ENCODE peak calls at places on chromosome 16, in six cellular contexts. One of them, this sample, is unnamed.
A peak's percentile ranks its signal among the peaks of the same experiment; 100 is the strongest.

GRCh38 chr16:56029026-56029425 is 153.9 kb upstream of the CES5A start:
- DNase-seq in PC-3: no peak
- DNase-seq in testis: no peak
- DNase-seq in mucosa of descending colon: no peak
- DNase-seq in cardiac fibroblast: no peak
- DNase-seq in AG04450: no peak
- DNase-seq in this sample: no peak

GRCh38 chr16:82524939-82525338 is 101.8 kb upstream of the CDH13 start:
- DNase-seq in PC-3: no peak
- DNase-seq in testis: peak; percentile 66
- DNase-seq in mucosa of descending colon: no peak
- DNase-seq in cardiac fibroblast: no peak
- DNase-seq in AG04450: no peak
- DNase-seq in this sample: no peak

GRCh38 chr16:21982108-21982507 is 18.8 kb downstream of the PDZD9 start:
- DNase-seq in PC-3: no peak
- DNase-seq in testis: no peak
- DNase-seq in mucosa of descending colon: no peak
- DNase-seq in cardiac fibroblast: no peak
- DNase-seq in AG04450: no peak
- DNase-seq in this sample: no peak

GRCh38 chr16:87003414-87003755 is 313.8 kb downstream of the C16orf95 start:
- DNase-seq in PC-3: no peak
- DNase-seq in testis: no peak
- DNase-seq in mucosa of descending colon: no peak
- DNase-seq in cardiac fibroblast: no peak
- DNase-seq in AG04450: no peak
- DNase-seq in this sample: no peak

GRCh38 chr16:82119405-82119804 is 50.6 kb downstream of the MPHOSPH6 start:
- DNase-seq in PC-3: no peak
- DNase-seq in testis: no peak
- DNase-seq in mucosa of descending colon: no peak
- DNase-seq in cardiac fibroblast: no peak
- DNase-seq in AG04450: no peak
- DNase-seq in this sample: no peak

GRCh38 chr16:58655215-58655596 is 25.6 kb upstream of the CNOT1 start:
- DNase-seq in PC-3: no peak
- DNase-seq in testis: no peak
- DNase-seq in mucosa of descending colon: no peak
- DNase-seq in cardiac fibroblast: no peak
- DNase-seq in AG04450: no peak
- DNase-seq in this sample: no peak

GRCh38 chr16:70522216-70523000 is 946 bp downstream of the COG4 start:
- DNase-seq in PC-3: no peak
- DNase-seq in testis: no peak
- DNase-seq in mucosa of descending colon: no peak
- DNase-seq in cardiac fibroblast: no peak
- DNase-seq in AG04450: no peak
- DNase-seq in this sample: no peak

GRCh38 chr16:3467920-3468319 is 24.4 kb downstream of the NAA60 start:
- DNase-seq in PC-3: peak; percentile 8
- DNase-seq in testis: peak; percentile 81
- DNase-seq in mucosa of descending colon: no peak
- DNase-seq in cardiac fibroblast: no peak
- DNase-seq in AG04450: no peak
- DNase-seq in this sample: no peak

GRCh38 chr16:52592778-52593177 is 45.8 kb upstream of the TOX3 start:
- DNase-seq in PC-3: no peak
- DNase-seq in testis: no peak
- DNase-seq in mucosa of descending colon: no peak
- DNase-seq in cardiac fibroblast: no peak
- DNase-seq in AG04450: no peak
- DNase-seq in this sample: no peak

GRCh38 chr16:471353-472198 is 46.1 kb downstream of the RAB11FIP3 start:
- DNase-seq in PC-3: no peak
- DNase-seq in testis: peak; percentile 85
- DNase-seq in mucosa of descending colon: no peak
- DNase-seq in cardiac fibroblast: peak; percentile 11
- DNase-seq in AG04450: no peak
- DNase-seq in this sample: no peak

GRCh38 chr16:75591001-75591852 is 25.0 kb downstream of the GABARAPL2 start:
- DNase-seq in PC-3: no peak
- DNase-seq in testis: peak; percentile 40
- DNase-seq in mucosa of descending colon: no peak
- DNase-seq in cardiac fibroblast: peak; percentile 83
- DNase-seq in AG04450: no peak
- DNase-seq in this sample: peak; percentile 53

GRCh38 chr16:22092143-22092933 is at the start of gene VWA3A:
- DNase-seq in PC-3: no peak
- DNase-seq in testis: no peak
- DNase-seq in mucosa of descending colon: no peak
- DNase-seq in cardiac fibroblast: peak; percentile 68
- DNase-seq in AG04450: peak; percentile 27
- DNase-seq in this sample: peak; percentile 35

GRCh38 chr16:88866151-88866920 is at the start of gene PABPN1L:
- DNase-seq in PC-3: no peak
- DNase-seq in testis: no peak
- DNase-seq in mucosa of descending colon: no peak
- DNase-seq in cardiac fibroblast: no peak
- DNase-seq in AG04450: no peak
- DNase-seq in this sample: no peak

GRCh38 chr16:55542459-55543082 is 23.9 kb upstream of the CAPNS2 start:
- DNase-seq in PC-3: peak; percentile 59
- DNase-seq in testis: no peak
- DNase-seq in mucosa of descending colon: no peak
- DNase-seq in cardiac fibroblast: peak; percentile 60
- DNase-seq in AG04450: no peak
- DNase-seq in this sample: peak; percentile 55

GRCh38 chr16:24851700-24852099 is 5.9 kb downstream of the SLC5A11 start:
- DNase-seq in PC-3: peak; percentile 48
- DNase-seq in testis: no peak
- DNase-seq in mucosa of descending colon: no peak
- DNase-seq in cardiac fibroblast: no peak
- DNase-seq in AG04450: no peak
- DNase-seq in this sample: no peak

GRCh38 chr16:83205896-83206295 is 579.1 kb downstream of the CDH13 start:
- DNase-seq in PC-3: no peak
- DNase-seq in testis: no peak
- DNase-seq in mucosa of descending colon: no peak
- DNase-seq in cardiac fibroblast: no peak
- DNase-seq in AG04450: no peak
- DNase-seq in this sample: no peak

GRCh38 chr16:68331879-68332410 is 21.1 kb downstream of the PRMT7 start:
- DNase-seq in PC-3: no peak
- DNase-seq in testis: no peak
- DNase-seq in mucosa of descending colon: no peak
- DNase-seq in cardiac fibroblast: no peak
- DNase-seq in AG04450: peak; percentile 59
- DNase-seq in this sample: peak; percentile 53

GRCh38 chr16:86517652-86518258 is 7.4 kb downstream of the FOXF1 start:
- DNase-seq in PC-3: peak; percentile 44
- DNase-seq in testis: peak; percentile 73
- DNase-seq in mucosa of descending colon: peak; percentile 70
- DNase-seq in cardiac fibroblast: peak; percentile 77
- DNase-seq in AG04450: peak; percentile 70
- DNase-seq in this sample: peak; percentile 54

GRCh38 chr16:17384473-17384872 is 86.3 kb downstream of the XYLT1 start:
- DNase-seq in PC-3: no peak
- DNase-seq in testis: no peak
- DNase-seq in mucosa of descending colon: no peak
- DNase-seq in cardiac fibroblast: no peak
- DNase-seq in AG04450: no peak
- DNase-seq in this sample: no peak

GRCh38 chr16:88527186-88527936 is 42.8 kb upstream of the ZC3H18 start:
- DNase-seq in PC-3: peak; percentile 21
- DNase-seq in testis: peak; percentile 76
- DNase-seq in mucosa of descending colon: peak; percentile 84
- DNase-seq in cardiac fibroblast: peak; percentile 67
- DNase-seq in AG04450: peak; percentile 10
- DNase-seq in this sample: peak; percentile 5

GRCh38 chr16:89973235-89973634 is 24.7 kb downstream of the DEF8 start:
- DNase-seq in PC-3: no peak
- DNase-seq in testis: no peak
- DNase-seq in mucosa of descending colon: no peak
- DNase-seq in cardiac fibroblast: no peak
- DNase-seq in AG04450: no peak
- DNase-seq in this sample: no peak

GRCh38 chr16:89971495-89972243 is 23.1 kb downstream of the DEF8 start:
- DNase-seq in PC-3: no peak
- DNase-seq in testis: peak; percentile 42
- DNase-seq in mucosa of descending colon: no peak
- DNase-seq in cardiac fibroblast: no peak
- DNase-seq in AG04450: no peak
- DNase-seq in this sample: no peak

GRCh38 chr16:89974860-89975259 is 26.3 kb downstream of the DEF8 start:
- DNase-seq in PC-3: no peak
- DNase-seq in testis: no peak
- DNase-seq in mucosa of descending colon: no peak
- DNase-seq in cardiac fibroblast: no peak
- DNase-seq in AG04450: no peak
- DNase-seq in this sample: no peak

GRCh38 chr16:89972244-89973234 is 24.0 kb downstream of the DEF8 start:
- DNase-seq in PC-3: peak; percentile 87
- DNase-seq in testis: peak; percentile 90
- DNase-seq in mucosa of descending colon: peak; percentile 95
- DNase-seq in cardiac fibroblast: peak; percentile 94
- DNase-seq in AG04450: peak; percentile 61
- DNase-seq in this sample: peak; percentile 70

DNA sequence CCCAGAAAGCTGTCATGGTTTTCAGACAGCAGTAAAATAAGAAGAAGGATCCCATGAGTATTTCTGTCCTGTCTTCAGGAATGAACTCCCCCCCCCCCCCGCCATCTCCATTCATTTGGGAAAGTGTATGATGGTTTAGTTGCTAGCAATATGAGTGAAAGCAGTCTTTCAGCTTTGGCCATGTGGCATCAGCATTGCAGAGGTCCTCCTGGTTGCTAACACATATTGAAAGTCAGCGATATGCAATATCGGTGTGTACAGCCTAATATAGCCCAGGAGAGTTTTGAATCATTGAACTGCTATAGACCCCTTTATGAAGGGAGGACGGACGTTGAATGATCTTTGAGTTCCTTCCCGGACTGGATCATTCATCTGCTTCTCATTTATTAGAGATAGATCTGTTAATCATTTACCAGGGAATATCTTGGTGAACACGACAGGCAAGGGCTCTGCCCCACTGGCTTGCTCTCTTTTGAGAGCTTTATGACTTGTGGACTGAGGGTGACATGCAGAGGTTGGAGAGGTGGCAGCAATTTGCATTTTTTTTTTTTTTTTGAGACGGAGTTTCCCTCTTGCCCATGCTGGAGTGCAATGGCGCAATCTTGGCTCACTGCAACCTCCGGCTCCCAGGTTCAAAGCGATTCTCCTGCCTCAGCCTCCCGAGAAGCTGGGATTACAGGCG is 25.2 kb downstream of the DEF8 start:
- DNase-seq in PC-3: no peak
- DNase-seq in testis: no peak
- DNase-seq in mucosa of descending colon: no peak
- DNase-seq in cardiac fibroblast: no peak
- DNase-seq in AG04450: no peak
- DNase-seq in this sample: no peak
- H3K4me3 ChIP-seq in PC-3: peak overlapping the region; percentile 98
- H3K4me3 ChIP-seq in testis: no peak overlapping the region
- H3K4me3 ChIP-seq in mucosa of descending colon: no peak overlapping the region
- H3K4me3 ChIP-seq in cardiac fibroblast: no peak overlapping the region
- H3K4me3 ChIP-seq in AG04450: peak overlapping the region; percentile 97
- H3K4me3 ChIP-seq in this sample: peak overlapping the region; percentile 95

GRCh38 chr16:19898924-19899604 is 14.4 kb upstream of the GPRC5B start:
- DNase-seq in PC-3: peak; percentile 69
- DNase-seq in testis: peak; percentile 83
- DNase-seq in mucosa of descending colon: no peak
- DNase-seq in cardiac fibroblast: peak; percentile 65
- DNase-seq in AG04450: no peak
- DNase-seq in this sample: peak; percentile 38

GRCh38 chr16:19898166-19898565 is 13.5 kb upstream of the GPRC5B start:
- DNase-seq in PC-3: no peak
- DNase-seq in testis: no peak
- DNase-seq in mucosa of descending colon: no peak
- DNase-seq in cardiac fibroblast: no peak
- DNase-seq in AG04450: no peak
- DNase-seq in this sample: no peak

GRCh38 chr16:19900590-19900989 is 15.9 kb upstream of the GPRC5B start:
- DNase-seq in PC-3: no peak
- DNase-seq in testis: no peak
- DNase-seq in mucosa of descending colon: no peak
- DNase-seq in cardiac fibroblast: no peak
- DNase-seq in AG04450: no peak
- DNase-seq in this sample: no peak

GRCh38 chr16:19901164-19901563 is 16.5 kb upstream of the GPRC5B start:
- DNase-seq in PC-3: no peak
- DNase-seq in testis: no peak
- DNase-seq in mucosa of descending colon: no peak
- DNase-seq in cardiac fibroblast: no peak
- DNase-seq in AG04450: no peak
- DNase-seq in this sample: no peak

DNA sequence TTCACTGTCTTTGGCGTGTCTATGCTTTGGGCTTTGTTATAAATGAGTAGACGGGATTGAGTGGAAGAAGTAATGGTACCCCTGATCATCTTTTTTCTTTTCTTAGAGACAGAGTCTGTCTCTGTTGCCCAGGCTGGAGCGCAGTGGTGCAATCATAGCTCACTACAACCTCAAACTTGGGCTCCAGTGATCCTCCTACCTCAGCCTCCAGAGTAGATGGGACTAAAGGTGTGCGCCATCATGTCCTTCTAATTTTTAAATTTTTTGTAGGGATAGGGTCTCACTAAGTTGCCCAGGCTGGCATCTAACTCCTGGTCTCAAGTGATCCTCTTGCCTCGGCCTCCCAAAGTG is 14.9 kb upstream of the GPRC5B start:
- DNase-seq in PC-3: no peak
- DNase-seq in testis: no peak
- DNase-seq in mucosa of descending colon: no peak
- DNase-seq in cardiac fibroblast: no peak
- DNase-seq in AG04450: no peak
- DNase-seq in this sample: no peak
- TF ChIP-seq CTCF in PC-3: no peak
- TF ChIP-seq CTCF in testis: no peak
- TF ChIP-seq CTCF in mucosa of descending colon: no peak
- TF ChIP-seq CTCF in cardiac fibroblast: no peak
- TF ChIP-seq CTCF in AG04450: no peak
- TF ChIP-seq CTCF in this sample: no peak

DNA sequence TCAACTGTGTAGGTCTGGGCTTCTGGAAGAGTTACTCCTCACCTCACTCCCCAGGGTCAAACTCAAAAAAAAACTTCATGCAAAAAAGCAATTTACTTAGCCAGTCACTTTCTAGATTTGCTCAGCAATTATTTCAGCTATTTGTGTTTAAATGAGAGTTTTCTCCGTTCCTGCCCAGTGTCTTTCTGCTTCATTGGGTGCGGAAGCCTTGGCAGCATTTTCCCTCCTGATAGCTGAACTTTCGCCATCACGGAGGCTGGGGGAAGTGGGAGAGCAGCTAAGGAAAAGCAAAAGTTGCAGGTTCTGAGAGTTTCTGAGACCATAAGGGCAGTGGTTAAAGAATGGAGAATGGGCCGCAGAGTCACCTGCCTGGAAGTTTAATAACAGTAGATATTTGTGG is 287.1 kb upstream of the DYNLRB2 start:
- DNase-seq in PC-3: no peak
- DNase-seq in testis: no peak
- DNase-seq in mucosa of descending colon: no peak
- DNase-seq in cardiac fibroblast: no peak
- DNase-seq in AG04450: no peak
- DNase-seq in this sample: no peak
- H3K4me3 ChIP-seq in PC-3: no peak overlapping the region
- H3K4me3 ChIP-seq in testis: no peak overlapping the region
- H3K4me3 ChIP-seq in mucosa of descending colon: no peak overlapping the region
- H3K4me3 ChIP-seq in cardiac fibroblast: no peak overlapping the region
- H3K4me3 ChIP-seq in AG04450: no peak overlapping the region
- H3K4me3 ChIP-seq in this sample: no peak overlapping the region

GRCh38 chr16:78235168-78235800 is 135.8 kb downstream of the WWOX start:
- DNase-seq in PC-3: peak; percentile 75
- DNase-seq in testis: peak; percentile 76
- DNase-seq in mucosa of descending colon: peak; percentile 83
- DNase-seq in cardiac fibroblast: peak; percentile 76
- DNase-seq in AG04450: peak; percentile 27
- DNase-seq in this sample: peak; percentile 57
- TF ChIP-seq CTCF in PC-3: peak; percentile 80
- TF ChIP-seq CTCF in testis: peak; percentile 59
- TF ChIP-seq CTCF in mucosa of descending colon: peak; percentile 83
- TF ChIP-seq CTCF in cardiac fibroblast: peak; percentile 88
- TF ChIP-seq CTCF in AG04450: peak; percentile 91
- TF ChIP-seq CTCF in this sample: peak; percentile 97

This sample was measured in astrocyte of the cerebellum.